ENCODE peak calls at places on chromosomes 2 and 18, in nine cellular contexts. One of them, this sample, is unnamed.

GRCh38 chr2:44268259-44268649 is 7.0 kb upstream of the SLC3A1 start:
- DNase-seq in NCI-H2029: no peak
- DNase-seq in A673: peak; percentile 59
- DNase-seq in AG04450: no peak
- DNase-seq in choroid plexus epithelial cell: peak; percentile 44
- DNase-seq in activated CD4-positive, alpha-beta T cell treated with anti-CD3 and anti-CD28 coated beads, Interleukin-2, amount 50 U/mL, for 1 hour: no peak
- DNase-seq in breast epithelium: no peak
- DNase-seq in HCT116: no peak
- DNase-seq in NB4: no peak
- DNase-seq in this sample: peak; percentile 69

GRCh38 chr2:74869522-74869921 is 35.6 kb downstream of the HK2 start:
- DNase-seq in NCI-H2029: no peak
- DNase-seq in A673: no peak
- DNase-seq in AG04450: no peak
- DNase-seq in choroid plexus epithelial cell: no peak
- DNase-seq in activated CD4-positive, alpha-beta T cell treated with anti-CD3 and anti-CD28 coated beads, Interleukin-2, amount 50 U/mL, for 1 hour: no peak
- DNase-seq in breast epithelium: no peak
- DNase-seq in HCT116: no peak
- DNase-seq in NB4: no peak
- DNase-seq in this sample: no peak

GRCh38 chr2:239296020-239296932 is 104.5 kb downstream of the HDAC4 start:
- DNase-seq in NCI-H2029: no peak
- DNase-seq in A673: no peak
- DNase-seq in AG04450: no peak
- DNase-seq in choroid plexus epithelial cell: no peak
- DNase-seq in activated CD4-positive, alpha-beta T cell treated with anti-CD3 and anti-CD28 coated beads, Interleukin-2, amount 50 U/mL, for 1 hour: no peak
- DNase-seq in breast epithelium: peak; percentile 41
- DNase-seq in HCT116: no peak
- DNase-seq in NB4: no peak
- DNase-seq in this sample: no peak

GRCh38 chr2:9318461-9319337 is 104.6 kb downstream of the ITGB1BP1 start:
- DNase-seq in NCI-H2029: no peak
- DNase-seq in A673: peak; percentile 27
- DNase-seq in AG04450: no peak
- DNase-seq in choroid plexus epithelial cell: peak; percentile 38
- DNase-seq in activated CD4-positive, alpha-beta T cell treated with anti-CD3 and anti-CD28 coated beads, Interleukin-2, amount 50 U/mL, for 1 hour: no peak
- DNase-seq in breast epithelium: no peak
- DNase-seq in HCT116: no peak
- DNase-seq in NB4: no peak
- DNase-seq in this sample: no peak

GRCh38 chr2:15926252-15926651 is 14.1 kb upstream of the MYCN start:
- DNase-seq in NCI-H2029: no peak
- DNase-seq in A673: no peak
- DNase-seq in AG04450: no peak
- DNase-seq in choroid plexus epithelial cell: no peak
- DNase-seq in activated CD4-positive, alpha-beta T cell treated with anti-CD3 and anti-CD28 coated beads, Interleukin-2, amount 50 U/mL, for 1 hour: no peak
- DNase-seq in breast epithelium: no peak
- DNase-seq in HCT116: no peak
- DNase-seq in NB4: no peak
- DNase-seq in this sample: no peak

GRCh38 chr2:18436408-18437077 is 123.9 kb downstream of the RDH14 start:
- DNase-seq in NCI-H2029: peak; percentile 20
- DNase-seq in A673: peak; percentile 7
- DNase-seq in AG04450: peak; percentile 32
- DNase-seq in choroid plexus epithelial cell: peak; percentile 55
- DNase-seq in activated CD4-positive, alpha-beta T cell treated with anti-CD3 and anti-CD28 coated beads, Interleukin-2, amount 50 U/mL, for 1 hour: no peak
- DNase-seq in breast epithelium: no peak
- DNase-seq in HCT116: no peak
- DNase-seq in NB4: no peak
- DNase-seq in this sample: peak; percentile 9

GRCh38 chr2:212193066-212193465 is 345.5 kb downstream of the ERBB4 start:
- DNase-seq in NCI-H2029: no peak
- DNase-seq in A673: peak; percentile 18
- DNase-seq in AG04450: no peak
- DNase-seq in choroid plexus epithelial cell: no peak
- DNase-seq in activated CD4-positive, alpha-beta T cell treated with anti-CD3 and anti-CD28 coated beads, Interleukin-2, amount 50 U/mL, for 1 hour: no peak
- DNase-seq in breast epithelium: no peak
- DNase-seq in HCT116: no peak
- DNase-seq in NB4: no peak
- DNase-seq in this sample: no peak

GRCh38 chr2:109125595-109126500 is 3.2 kb upstream of the SH3RF3 start:
- DNase-seq in NCI-H2029: no peak
- DNase-seq in A673: no peak
- DNase-seq in AG04450: peak; percentile 90
- DNase-seq in choroid plexus epithelial cell: peak; percentile 94
- DNase-seq in activated CD4-positive, alpha-beta T cell treated with anti-CD3 and anti-CD28 coated beads, Interleukin-2, amount 50 U/mL, for 1 hour: no peak
- DNase-seq in breast epithelium: no peak
- DNase-seq in HCT116: peak; percentile 18
- DNase-seq in NB4: peak; percentile 74
- DNase-seq in this sample: peak; percentile 93

GRCh38 chr2:19810637-19811036 is 91.1 kb downstream of the TTC32 start:
- DNase-seq in NCI-H2029: no peak
- DNase-seq in A673: no peak
- DNase-seq in AG04450: no peak
- DNase-seq in choroid plexus epithelial cell: no peak
- DNase-seq in activated CD4-positive, alpha-beta T cell treated with anti-CD3 and anti-CD28 coated beads, Interleukin-2, amount 50 U/mL, for 1 hour: no peak
- DNase-seq in breast epithelium: no peak
- DNase-seq in HCT116: no peak
- DNase-seq in NB4: no peak
- DNase-seq in this sample: no peak

GRCh38 chr2:146323564-146323963 is 1521.3 kb upstream of the ACVR2A start:
- DNase-seq in NCI-H2029: no peak
- DNase-seq in A673: no peak
- DNase-seq in AG04450: no peak
- DNase-seq in choroid plexus epithelial cell: peak; percentile 11
- DNase-seq in activated CD4-positive, alpha-beta T cell treated with anti-CD3 and anti-CD28 coated beads, Interleukin-2, amount 50 U/mL, for 1 hour: no peak
- DNase-seq in breast epithelium: no peak
- DNase-seq in HCT116: no peak
- DNase-seq in NB4: no peak
- DNase-seq in this sample: peak; percentile 64

GRCh38 chr2:124347209-124347608 is 322.1 kb downstream of the CNTNAP5 start:
- DNase-seq in NCI-H2029: no peak
- DNase-seq in A673: no peak
- DNase-seq in AG04450: no peak
- DNase-seq in choroid plexus epithelial cell: no peak
- DNase-seq in activated CD4-positive, alpha-beta T cell treated with anti-CD3 and anti-CD28 coated beads, Interleukin-2, amount 50 U/mL, for 1 hour: no peak
- DNase-seq in breast epithelium: no peak
- DNase-seq in HCT116: no peak
- DNase-seq in NB4: no peak
- DNase-seq in this sample: no peak

GRCh38 chr2:241065355-241065803 is 36.7 kb downstream of the MTERF4 start:
- DNase-seq in NCI-H2029: no peak
- DNase-seq in A673: no peak
- DNase-seq in AG04450: no peak
- DNase-seq in choroid plexus epithelial cell: no peak
- DNase-seq in activated CD4-positive, alpha-beta T cell treated with anti-CD3 and anti-CD28 coated beads, Interleukin-2, amount 50 U/mL, for 1 hour: no peak
- DNase-seq in breast epithelium: no peak
- DNase-seq in HCT116: no peak
- DNase-seq in NB4: no peak
- DNase-seq in this sample: no peak

GRCh38 chr18:73245345-73245744 is 377.6 kb upstream of the NETO1 start:
- DNase-seq in NCI-H2029: no peak
- DNase-seq in A673: no peak
- DNase-seq in AG04450: no peak
- DNase-seq in choroid plexus epithelial cell: no peak
- DNase-seq in activated CD4-positive, alpha-beta T cell treated with anti-CD3 and anti-CD28 coated beads, Interleukin-2, amount 50 U/mL, for 1 hour: no peak
- DNase-seq in breast epithelium: no peak
- DNase-seq in HCT116: no peak
- DNase-seq in NB4: no peak
- DNase-seq in this sample: no peak

GRCh38 chr2:182077451-182078142 is 91.9 kb downstream of the PPP1R1C start:
- DNase-seq in NCI-H2029: peak; percentile 95
- DNase-seq in A673: peak; percentile 93
- DNase-seq in AG04450: peak; percentile 85
- DNase-seq in choroid plexus epithelial cell: peak; percentile 95
- DNase-seq in activated CD4-positive, alpha-beta T cell treated with anti-CD3 and anti-CD28 coated beads, Interleukin-2, amount 50 U/mL, for 1 hour: no peak
- DNase-seq in breast epithelium: no peak
- DNase-seq in HCT116: peak; percentile 81
- DNase-seq in NB4: peak; percentile 76
- DNase-seq in this sample: peak; percentile 93

GRCh38 chr2:38220164-38220563 is 144.2 kb upstream of the CYP1B1 start:
- DNase-seq in NCI-H2029: no peak
- DNase-seq in A673: no peak
- DNase-seq in AG04450: no peak
- DNase-seq in choroid plexus epithelial cell: no peak
- DNase-seq in activated CD4-positive, alpha-beta T cell treated with anti-CD3 and anti-CD28 coated beads, Interleukin-2, amount 50 U/mL, for 1 hour: no peak
- DNase-seq in breast epithelium: no peak
- DNase-seq in HCT116: no peak
- DNase-seq in NB4: no peak
- DNase-seq in this sample: no peak

GRCh38 chr2:224850081-224850480 is 133.9 kb upstream of the CCDC195 start:
- DNase-seq in NCI-H2029: no peak
- DNase-seq in A673: no peak
- DNase-seq in AG04450: no peak
- DNase-seq in choroid plexus epithelial cell: peak; percentile 38
- DNase-seq in activated CD4-positive, alpha-beta T cell treated with anti-CD3 and anti-CD28 coated beads, Interleukin-2, amount 50 U/mL, for 1 hour: no peak
- DNase-seq in breast epithelium: no peak
- DNase-seq in HCT116: no peak
- DNase-seq in NB4: no peak
- DNase-seq in this sample: peak; percentile 38

GRCh38 chr2:168722592-168722991 is 79.8 kb upstream of the NOSTRIN start:
- DNase-seq in NCI-H2029: no peak
- DNase-seq in A673: no peak
- DNase-seq in AG04450: no peak
- DNase-seq in choroid plexus epithelial cell: peak; percentile 54
- DNase-seq in activated CD4-positive, alpha-beta T cell treated with anti-CD3 and anti-CD28 coated beads, Interleukin-2, amount 50 U/mL, for 1 hour: no peak
- DNase-seq in breast epithelium: no peak
- DNase-seq in HCT116: no peak
- DNase-seq in NB4: no peak
- DNase-seq in this sample: no peak

GRCh38 chr2:62415019-62415431 is 91.0 kb downstream of the TMEM17 start:
- DNase-seq in NCI-H2029: no peak
- DNase-seq in A673: no peak
- DNase-seq in AG04450: no peak
- DNase-seq in choroid plexus epithelial cell: no peak
- DNase-seq in activated CD4-positive, alpha-beta T cell treated with anti-CD3 and anti-CD28 coated beads, Interleukin-2, amount 50 U/mL, for 1 hour: no peak
- DNase-seq in breast epithelium: no peak
- DNase-seq in HCT116: no peak
- DNase-seq in NB4: peak; percentile 44
- DNase-seq in this sample: no peak

GRCh38 chr2:235698028-235698427 is 204.2 kb downstream of the AGAP1 start:
- DNase-seq in NCI-H2029: no peak
- DNase-seq in A673: no peak
- DNase-seq in AG04450: no peak
- DNase-seq in choroid plexus epithelial cell: peak; percentile 14
- DNase-seq in activated CD4-positive, alpha-beta T cell treated with anti-CD3 and anti-CD28 coated beads, Interleukin-2, amount 50 U/mL, for 1 hour: no peak
- DNase-seq in breast epithelium: no peak
- DNase-seq in HCT116: no peak
- DNase-seq in NB4: no peak
- DNase-seq in this sample: no peak

GRCh38 chr18:12030667-12031066 is 49.4 kb downstream of the IMPA2 start:
- DNase-seq in NCI-H2029: no peak
- DNase-seq in A673: no peak
- DNase-seq in AG04450: no peak
- DNase-seq in choroid plexus epithelial cell: no peak
- DNase-seq in activated CD4-positive, alpha-beta T cell treated with anti-CD3 and anti-CD28 coated beads, Interleukin-2, amount 50 U/mL, for 1 hour: no peak
- DNase-seq in breast epithelium: no peak
- DNase-seq in HCT116: no peak
- DNase-seq in NB4: no peak
- DNase-seq in this sample: no peak

GRCh38 chr2:10413488-10413887 is 34.6 kb downstream of the ODC1 start:
- DNase-seq in NCI-H2029: no peak
- DNase-seq in A673: no peak
- DNase-seq in AG04450: no peak
- DNase-seq in choroid plexus epithelial cell: no peak
- DNase-seq in activated CD4-positive, alpha-beta T cell treated with anti-CD3 and anti-CD28 coated beads, Interleukin-2, amount 50 U/mL, for 1 hour: no peak
- DNase-seq in breast epithelium: no peak
- DNase-seq in HCT116: no peak
- DNase-seq in NB4: no peak
- DNase-seq in this sample: no peak

GRCh38 chr2:8337321-8337720 is 344.5 kb upstream of the ID2 start:
- DNase-seq in NCI-H2029: no peak
- DNase-seq in A673: no peak
- DNase-seq in AG04450: no peak
- DNase-seq in choroid plexus epithelial cell: no peak
- DNase-seq in activated CD4-positive, alpha-beta T cell treated with anti-CD3 and anti-CD28 coated beads, Interleukin-2, amount 50 U/mL, for 1 hour: no peak
- DNase-seq in breast epithelium: no peak
- DNase-seq in HCT116: no peak
- DNase-seq in NB4: peak; percentile 46
- DNase-seq in this sample: no peak

GRCh38 chr2:160006466-160006865 is 55.9 kb downstream of the PLA2R1 start:
- DNase-seq in NCI-H2029: no peak
- DNase-seq in A673: no peak
- DNase-seq in AG04450: no peak
- DNase-seq in choroid plexus epithelial cell: peak; percentile 17
- DNase-seq in activated CD4-positive, alpha-beta T cell treated with anti-CD3 and anti-CD28 coated beads, Interleukin-2, amount 50 U/mL, for 1 hour: no peak
- DNase-seq in breast epithelium: no peak
- DNase-seq in HCT116: no peak
- DNase-seq in NB4: no peak
- DNase-seq in this sample: no peak

GRCh38 chr2:157777425-157777824 is 98.7 kb downstream of the ACVR1 start:
- DNase-seq in NCI-H2029: peak; percentile 23
- DNase-seq in A673: peak; percentile 70
- DNase-seq in AG04450: peak; percentile 33
- DNase-seq in choroid plexus epithelial cell: peak; percentile 79
- DNase-seq in activated CD4-positive, alpha-beta T cell treated with anti-CD3 and anti-CD28 coated beads, Interleukin-2, amount 50 U/mL, for 1 hour: peak; percentile 46
- DNase-seq in breast epithelium: no peak
- DNase-seq in HCT116: peak; percentile 28
- DNase-seq in NB4: peak; percentile 42
- DNase-seq in this sample: peak; percentile 75

GRCh38 chr18:6729247-6730091 is at the start of gene ARHGAP28:
- DNase-seq in NCI-H2029: peak; percentile 46
- DNase-seq in A673: peak; percentile 19
- DNase-seq in AG04450: peak; percentile 86
- DNase-seq in choroid plexus epithelial cell: peak; percentile 91
- DNase-seq in activated CD4-positive, alpha-beta T cell treated with anti-CD3 and anti-CD28 coated beads, Interleukin-2, amount 50 U/mL, for 1 hour: no peak
- DNase-seq in breast epithelium: peak; percentile 59
- DNase-seq in HCT116: no peak
- DNase-seq in NB4: no peak
- DNase-seq in this sample: peak; percentile 89

GRCh38 chr2:9998916-9999654 is 44.3 kb upstream of the KLF11 start:
- DNase-seq in NCI-H2029: no peak
- DNase-seq in A673: no peak
- DNase-seq in AG04450: no peak
- DNase-seq in choroid plexus epithelial cell: no peak
- DNase-seq in activated CD4-positive, alpha-beta T cell treated with anti-CD3 and anti-CD28 coated beads, Interleukin-2, amount 50 U/mL, for 1 hour: no peak
- DNase-seq in breast epithelium: no peak
- DNase-seq in HCT116: no peak
- DNase-seq in NB4: no peak
- DNase-seq in this sample: no peak

GRCh38 chr2:54212456-54212855 is 43.6 kb downstream of the TSPYL6 start:
- DNase-seq in NCI-H2029: no peak
- DNase-seq in A673: no peak
- DNase-seq in AG04450: peak; percentile 84
- DNase-seq in choroid plexus epithelial cell: peak; percentile 96
- DNase-seq in activated CD4-positive, alpha-beta T cell treated with anti-CD3 and anti-CD28 coated beads, Interleukin-2, amount 50 U/mL, for 1 hour: no peak
- DNase-seq in breast epithelium: no peak
- DNase-seq in HCT116: no peak
- DNase-seq in NB4: peak; percentile 37
- DNase-seq in this sample: peak; percentile 78

GRCh38 chr2:218577482-218578220 is 9.0 kb downstream of the CNOT9 start:
- DNase-seq in NCI-H2029: no peak
- DNase-seq in A673: no peak
- DNase-seq in AG04450: no peak
- DNase-seq in choroid plexus epithelial cell: no peak
- DNase-seq in activated CD4-positive, alpha-beta T cell treated with anti-CD3 and anti-CD28 coated beads, Interleukin-2, amount 50 U/mL, for 1 hour: no peak
- DNase-seq in breast epithelium: no peak
- DNase-seq in HCT116: no peak
- DNase-seq in NB4: no peak
- DNase-seq in this sample: no peak

GRCh38 chr2:100957971-100958653 is 44.0 kb upstream of the RPL31 start:
- DNase-seq in NCI-H2029: no peak
- DNase-seq in A673: no peak
- DNase-seq in AG04450: peak; percentile 55
- DNase-seq in choroid plexus epithelial cell: peak; percentile 85
- DNase-seq in activated CD4-positive, alpha-beta T cell treated with anti-CD3 and anti-CD28 coated beads, Interleukin-2, amount 50 U/mL, for 1 hour: no peak
- DNase-seq in breast epithelium: peak; percentile 60
- DNase-seq in HCT116: no peak
- DNase-seq in NB4: no peak
- DNase-seq in this sample: peak; percentile 95

GRCh38 chr2:235141411-235142128 is 189.8 kb downstream of the SH3BP4 start:
- DNase-seq in NCI-H2029: no peak
- DNase-seq in A673: no peak
- DNase-seq in AG04450: no peak
- DNase-seq in choroid plexus epithelial cell: no peak
- DNase-seq in activated CD4-positive, alpha-beta T cell treated with anti-CD3 and anti-CD28 coated beads, Interleukin-2, amount 50 U/mL, for 1 hour: no peak
- DNase-seq in breast epithelium: no peak
- DNase-seq in HCT116: no peak
- DNase-seq in NB4: no peak
- DNase-seq in this sample: no peak

GRCh38 chr2:159545080-159545479 is 71.3 kb downstream of the BAZ2B start:
- DNase-seq in NCI-H2029: no peak
- DNase-seq in A673: no peak
- DNase-seq in AG04450: no peak
- DNase-seq in choroid plexus epithelial cell: peak; percentile 21
- DNase-seq in activated CD4-positive, alpha-beta T cell treated with anti-CD3 and anti-CD28 coated beads, Interleukin-2, amount 50 U/mL, for 1 hour: no peak
- DNase-seq in breast epithelium: no peak
- DNase-seq in HCT116: no peak
- DNase-seq in NB4: no peak
- DNase-seq in this sample: peak; percentile 71

This sample was measured in adipocyte.